ENCODE peak calls at places on chromosomes 2 and 18, in eight cellular contexts. K is right cardiac atrium; L is SK-N-MC; P is IMR-90; G is CD4-positive, alpha-beta memory T cell; M is cardiac fibroblast; U is fibroblast of mammary gland; H is lower leg skin. E is an unnamed sample.

GRCh38 chr2:95047629-95048510 is 22.4 kb downstream of the MAL start:
- DNase-seq in H (no peak), P (no peak), U (no peak), M (no peak), G (no peak), L (no peak), K (no peak), E (no peak)

GRCh38 chr2:120896904-120897303 is 161.2 kb downstream of the GLI2 start:
- DNase-seq in P (no peak), U (no peak), G (no peak), H (no peak), M (no peak), K (no peak), L (no peak), E (no peak)

GRCh38 chr18:14925281-14925709 is 177.3 kb downstream of the ANKRD30B start:
- DNase-seq in L (no peak), U (no peak), M (no peak), K (no peak), P (no peak), H (no peak), G (no peak), E (no peak)

GRCh38 chr2:32865399-32866068 is 81.2 kb upstream of the LTBP1 start:
- DNase-seq in U (peak), M (peak), H (no peak), G (no peak), P (peak), K (no peak), L (no peak), E (no peak)

GRCh38 chr2:224135881-224136280 is 96.8 kb upstream of the SERPINE2 start:
- DNase-seq in K (no peak), M (no peak), H (no peak), U (no peak), G (no peak), P (no peak), L (no peak), E (no peak)

GRCh38 chr2:136135924-136136906 is 18.3 kb upstream of the CXCR4 start:
- DNase-seq in U (no peak), M (no peak), H (no peak), K (no peak), P (no peak), L (peak), G (peak), E (peak)

GRCh38 chr2:627340-627709 is 49.9 kb downstream of the TMEM18 start:
- DNase-seq in M (no peak), K (no peak), L (no peak), G (no peak), P (no peak), H (no peak), U (no peak), E (no peak)

GRCh38 chr2:12649602-12650400 is 66.9 kb upstream of the TRIB2 start:
- DNase-seq in U (no peak), P (no peak), K (peak), G (no peak), M (no peak), L (no peak), H (no peak), E (no peak)

GRCh38 chr2:113175101-113175628 is 1.4 kb downstream of the PSD4 start:
- DNase-seq in K (no peak), M (no peak), G (peak), U (no peak), P (no peak), L (no peak), H (no peak), E (peak)

GRCh38 chr2:25341753-25342371 is at the start of gene DNMT3A:
- DNase-seq in K (peak), L (no peak), G (peak), P (peak), H (no peak), U (peak), M (peak), E (peak)

GRCh38 chr2:178829299-178829698 is 22.1 kb upstream of the TTN start:
- DNase-seq in H (no peak), M (peak), P (peak), K (no peak), G (no peak), U (peak), L (no peak), E (no peak)

GRCh38 chr2:150621800-150622199 is 134.3 kb upstream of the RND3 start:
- DNase-seq in P (peak), L (no peak), K (no peak), H (no peak), G (no peak), U (peak), M (peak), E (no peak)

GRCh38 chr2:145203931-145204330 is 684.0 kb upstream of the ZEB2 start:
- DNase-seq in U (no peak), P (no peak), L (no peak), K (no peak), H (no peak), G (no peak), M (no peak), E (no peak)

GRCh38 chr2:8535821-8536685 is 145.8 kb upstream of the ID2 start:
- DNase-seq in P (no peak), G (no peak), H (no peak), U (peak), M (peak), L (no peak), K (no peak), E (no peak)

GRCh38 chr18:23281626-23282436 is 146.5 kb downstream of the CABLES1 start:
- DNase-seq in U (no peak), M (peak), H (peak), P (no peak), L (peak), G (no peak), K (no peak), E (no peak)

GRCh38 chr2:217685255-217685605 is 317.6 kb downstream of the TNS1 start:
- DNase-seq in P (peak), U (peak), M (peak), K (no peak), H (peak), L (no peak), G (no peak), E (no peak)

GRCh38 chr2:55093381-55093780 is 43.1 kb upstream of the RTN4 start:
- DNase-seq in U (no peak), H (no peak), L (no peak), P (peak), M (peak), G (no peak), K (no peak), E (no peak)

GRCh38 chr2:64945973-64946736 is 43.0 kb upstream of the SLC1A4 start:
- DNase-seq in G (peak), L (no peak), U (no peak), H (peak), P (peak), M (no peak), K (no peak), E (peak)

GRCh38 chr2:69796199-69796598 is 33.3 kb upstream of the GMCL1 start:
- DNase-seq in H (no peak), G (no peak), L (no peak), U (no peak), M (no peak), P (no peak), K (no peak), E (no peak)

GRCh38 chr2:184596819-184597411 is 1.4 kb upstream of the ZNF804A start:
- DNase-seq in H (no peak), L (no peak), M (peak), U (peak), P (peak), G (no peak), K (no peak), E (no peak)

GRCh38 chr2:43035922-43036321 is 190.5 kb downstream of the ZFP36L2 start:
- DNase-seq in G (no peak), L (no peak), P (no peak), U (no peak), H (no peak), K (no peak), M (no peak), E (no peak)

GRCh38 chr2:205148756-205149155 is 533.5 kb upstream of the NRP2 start:
- DNase-seq in U (peak), G (no peak), L (no peak), H (no peak), M (no peak), K (no peak), P (no peak), E (no peak)

GRCh38 chr18:8373486-8373885 is 235.8 kb upstream of the RAB12 start:
- DNase-seq in M (no peak), H (no peak), K (no peak), L (no peak), P (no peak), G (no peak), U (peak), E (no peak)

GRCh38 chr2:196167666-196168065 is 3.7 kb downstream of the STK17B start:
- DNase-seq in U (no peak), K (no peak), M (no peak), G (no peak), H (no peak), L (no peak), P (no peak), E (no peak)

GRCh38 chr2:205660521-205661124 is 21.7 kb upstream of the NRP2 start:
- DNase-seq in L (no peak), P (peak), G (peak), K (no peak), H (peak), M (peak), U (peak), E (peak)

GRCh38 chr2:42089340-42089925 is 41.6 kb downstream of the PKDCC start:
- DNase-seq in P (peak), L (no peak), G (peak), U (peak), H (no peak), K (peak), M (peak), E (peak)

DNA sequence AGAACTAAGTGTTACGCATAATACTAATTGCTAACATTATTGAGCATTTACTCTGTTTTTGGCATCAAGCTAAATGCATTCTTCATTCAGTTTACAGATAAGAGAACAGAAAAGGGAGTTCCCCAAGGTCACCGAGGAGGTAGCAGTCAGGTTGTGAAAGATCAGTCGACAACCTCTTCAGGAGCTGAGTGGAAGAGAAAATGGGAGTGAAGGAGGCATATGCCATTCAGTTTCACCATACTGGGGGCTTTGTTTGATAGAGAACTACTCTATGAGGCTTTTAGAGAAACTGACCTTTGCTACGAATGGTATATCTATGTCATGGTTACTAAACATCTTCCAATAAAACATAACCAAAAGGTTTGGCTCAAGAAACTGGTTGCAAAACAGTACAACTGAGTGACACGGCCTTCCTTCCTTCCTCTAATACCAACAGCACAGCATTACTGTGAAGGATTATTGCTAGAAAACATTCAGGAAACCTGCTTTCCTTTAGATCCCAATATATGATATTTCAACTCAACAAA is 112.1 kb downstream of the RBMS1 start:
- DNase-seq in P (peak), G (no peak), H (no peak), K (no peak), M (peak), L (no peak), U (peak), E (no peak)
- H3K4me3 ChIP-seq in P (no peak), G (no peak), H (no peak), K (no peak), M (no peak), L (no peak), U (no peak), E (no peak)

DNA sequence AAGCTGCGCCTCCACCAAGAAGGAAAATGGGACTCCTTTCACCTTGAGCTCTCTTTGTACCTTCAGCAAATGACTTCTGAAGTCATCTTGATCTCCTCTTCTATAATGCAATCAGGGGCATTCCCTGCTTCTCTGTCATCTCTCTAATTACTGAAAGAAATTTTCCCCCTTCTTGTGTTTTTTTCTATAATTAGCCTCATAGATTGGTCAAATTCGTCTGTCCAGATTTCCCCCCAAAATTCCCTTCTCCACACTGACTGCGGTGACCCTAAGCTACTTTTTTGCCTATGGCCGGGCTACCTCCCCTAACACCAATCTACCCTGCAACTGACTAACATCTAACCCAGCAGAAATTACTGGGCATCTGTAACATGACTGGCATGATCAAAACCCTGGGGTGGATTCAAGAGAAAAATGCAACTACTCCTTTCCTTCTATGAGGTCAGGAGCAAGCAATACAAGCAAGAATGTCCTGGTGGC is 168.6 kb downstream of the BCL2 start:
- DNase-seq in K (no peak), H (no peak), M (no peak), L (no peak), P (no peak), G (no peak), U (no peak), E (no peak)
- H3K4me3 ChIP-seq in K (no peak), H (no peak), M (no peak), L (no peak), P (no peak), G (no peak), U (no peak), E (no peak)

GRCh38 chr2:189657867-189658266 is 3.4 kb upstream of the ASNSD1 start:
- DNase-seq in K (peak), L (no peak), P (peak), G (peak), M (peak), U (no peak), H (no peak), E (peak)
- H3K4me3 ChIP-seq in K (no peak), L (no peak), P (no peak), G (peak), M (no peak), U (no peak), H (no peak), E (peak)

GRCh38 chr18:32548688-32549087 is 78.0 kb upstream of the GAREM1 start:
- DNase-seq in P (no peak), L (no peak), G (no peak), U (no peak), H (no peak), K (no peak), M (no peak), E (no peak)

GRCh38 chr18:32552421-32553030 is 81.8 kb upstream of the GAREM1 start:
- DNase-seq in L (peak), U (peak), P (peak), G (peak), M (peak), K (no peak), H (peak), E (peak)

GRCh38 chr18:32545631-32546030 is 74.9 kb upstream of the GAREM1 start:
- DNase-seq in H (no peak), G (no peak), P (no peak), L (no peak), U (no peak), K (no peak), M (no peak), E (no peak)

GRCh38 chr18:32550958-32551357 is 80.3 kb upstream of the GAREM1 start:
- DNase-seq in K (no peak), U (no peak), M (no peak), G (no peak), L (no peak), P (no peak), H (no peak), E (no peak)

DNA sequence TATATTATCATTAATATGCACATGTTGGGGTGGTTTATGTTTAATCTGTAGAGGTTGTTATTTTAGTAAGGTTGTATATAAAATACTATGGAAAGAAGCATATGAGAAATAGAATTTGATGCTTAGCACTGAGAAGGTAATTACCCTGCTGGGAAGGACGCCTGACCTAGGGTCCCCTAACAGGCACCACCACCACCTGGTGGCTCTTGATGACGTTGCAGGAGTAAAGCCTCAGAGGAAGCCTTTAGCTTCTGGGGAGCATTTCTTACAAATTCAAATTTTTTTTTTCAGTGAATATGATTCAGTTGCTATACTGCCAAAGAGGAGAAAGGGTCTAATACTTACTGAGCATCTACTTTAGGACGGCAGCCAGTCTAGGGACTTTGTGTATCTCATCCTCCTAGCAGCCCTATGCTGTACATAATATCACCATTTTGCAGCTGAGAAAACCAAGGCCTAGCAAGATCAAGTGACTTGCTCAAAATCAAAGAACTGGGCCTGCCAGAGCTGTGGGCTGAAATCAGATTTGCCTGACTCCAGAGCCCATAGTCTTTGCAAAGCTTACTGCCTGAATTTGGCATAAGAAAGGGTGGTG is 78.7 kb upstream of the GAREM1 start:
- DNase-seq in M (peak), P (peak), U (peak), L (peak), G (peak), K (no peak), H (no peak), E (peak)
- H3K4me3 ChIP-seq in M (no peak), P (no peak), U (no peak), L (no peak), G (no peak), K (no peak), H (no peak), E (no peak)

DNA sequence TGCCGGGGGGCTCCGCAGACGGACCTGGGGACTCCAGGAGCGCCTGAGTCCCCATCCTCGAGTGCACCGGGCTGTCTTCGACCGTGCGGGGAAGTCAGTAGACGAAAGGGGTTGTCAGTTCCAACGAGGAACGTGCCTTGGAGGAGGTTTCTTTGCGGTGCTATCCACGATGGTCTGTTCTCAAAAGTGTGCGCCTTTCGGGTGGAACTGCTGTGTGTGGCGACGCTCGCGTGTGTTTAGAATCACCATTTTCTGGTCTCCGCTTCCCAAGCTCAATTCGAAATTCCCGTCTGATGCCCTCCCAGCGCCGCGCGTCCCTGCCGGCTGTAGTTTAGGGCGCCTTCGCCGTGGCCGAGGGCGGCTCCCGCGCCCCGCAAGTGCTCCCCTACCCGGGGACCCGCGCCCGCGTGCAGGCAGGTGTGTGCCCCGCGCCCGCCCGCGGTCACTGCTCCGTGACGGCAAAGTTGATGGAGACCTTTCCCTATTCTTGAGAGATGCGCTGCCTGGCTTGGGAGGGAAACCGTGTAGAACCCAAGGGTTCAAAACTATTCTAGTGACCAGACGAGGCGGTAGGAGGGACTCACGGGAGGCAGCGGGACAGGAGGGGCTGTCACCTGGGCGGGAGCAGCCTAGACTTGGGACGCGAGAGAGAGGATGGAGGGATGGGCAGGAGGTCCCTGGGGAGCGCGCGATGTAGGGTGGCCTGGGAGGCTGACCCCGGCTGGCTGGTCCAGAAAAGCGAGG is 959 bp downstream of the DOK6 start:
- DNase-seq in M (peak), L (no peak), K (peak), P (peak), G (no peak), H (no peak), U (peak), E (no peak)
- H3K4me3 ChIP-seq in M (peak), L (peak), K (peak), P (peak), G (no peak), H (peak), U (peak), E (no peak)

E was measured in Jurkat, Clone E6-1.